ENCODE peak calls at places on chromosome 1, in seven cellular contexts. U, X, L, P, E, Y and V are unnamed samples.

GRCh38 chr1:101262601-101263348 is 26.0 kb downstream of the S1PR1 start:
- DNase-seq in E (peak; percentile 64), X (peak; percentile 10), U (no peak), Y (no peak), P (no peak), L (no peak), V (no peak)

GRCh38 chr1:212271234-212271633 is 14.0 kb upstream of the PPP2R5A start:
- DNase-seq in X (no peak), E (no peak), L (no peak), U (no peak), Y (no peak), P (no peak), V (no peak)

GRCh38 chr1:37372740-37373139 is 101.6 kb upstream of the ZC3H12A start:
- DNase-seq in Y (no peak), P (no peak), L (no peak), E (no peak), U (no peak), X (no peak), V (no peak)

GRCh38 chr1:189859385-189859977 is 618.2 kb downstream of the BRINP3 start:
- DNase-seq in X (peak; percentile 30), P (peak; percentile 10), Y (no peak), E (no peak), L (no peak), U (peak; percentile 50), V (peak; percentile 5)

GRCh38 chr1:32068891-32069590 is 3.7 kb upstream of the TMEM39B start:
- DNase-seq in E (no peak), P (no peak), Y (no peak), X (no peak), U (no peak), L (no peak), V (no peak)

GRCh38 chr1:204624631-204625216 is 60.8 kb downstream of the LRRN2 start:
- DNase-seq in E (no peak), X (peak; percentile 13), Y (no peak), U (peak; percentile 27), P (peak; percentile 79), L (no peak), V (no peak)

GRCh38 chr1:16181887-16182719 is 26.2 kb upstream of the EPHA2 start:
- DNase-seq in Y (no peak), E (peak; percentile 96), L (peak; percentile 93), X (no peak), P (no peak), U (peak; percentile 85), V (peak; percentile 78)

GRCh38 chr1:7313081-7313546 is 458.0 kb upstream of the VAMP3 start:
- DNase-seq in E (peak; percentile 39), X (no peak), P (no peak), Y (no peak), L (no peak), U (no peak), V (no peak)

GRCh38 chr1:73593379-73593778 is 604.6 kb downstream of the LRRIQ3 start:
- DNase-seq in E (no peak), L (no peak), P (no peak), X (no peak), Y (no peak), U (no peak), V (peak; percentile 26)

GRCh38 chr1:110039641-110040040 is 5.2 kb downstream of the STRIP1 start:
- DNase-seq in X (no peak), U (no peak), E (no peak), P (no peak), Y (no peak), L (no peak), V (no peak)

GRCh38 chr1:92485374-92486250 is 1.1 kb downstream of the GFI1 start:
- DNase-seq in E (no peak), X (peak; percentile 21), P (peak; percentile 71), Y (no peak), L (no peak), U (peak; percentile 56), V (no peak)